ENCODE peak calls at places on chromosome 15, in four cellular contexts. I, D, J and Y are unnamed samples.
A peak's percentile ranks its signal among the peaks of the same experiment; 100 is the strongest.

GRCh38 chr15:79102595-79102994 is 12.0 kb upstream of the RASGRF1 start:
- DNase-seq in D (no peak), I (no peak), J (no peak), Y (no peak)

GRCh38 chr15:50181206-50181982 is 602 bp upstream of the SLC27A2 start:
- DNase-seq in J (no peak), I (no peak), D (no peak), Y (no peak)

GRCh38 chr15:38877471-38877870 is 312.9 kb upstream of the RASGRP1 start:
- DNase-seq in J (no peak), I (no peak), D (no peak), Y (no peak)

GRCh38 chr15:66729339-66729951 is 27.4 kb downstream of the SMAD6 start:
- DNase-seq in J (no peak), D (no peak), I (no peak), Y (no peak)

GRCh38 chr15:56524915-56525314 is 60.0 kb upstream of the MNS1 start:
- DNase-seq in D (no peak), I (no peak), J (no peak), Y (no peak)

GRCh38 chr15:65862682-65863081 is 6.6 kb upstream of the RAB11A start:
- DNase-seq in J (peak; percentile 38), I (peak; percentile 16), D (peak; percentile 50), Y (peak; percentile 73)

GRCh38 chr15:80072285-80072684 is 12.8 kb downstream of the ZFAND6 start:
- DNase-seq in I (no peak), J (peak; percentile 68), D (peak; percentile 60), Y (no peak)

GRCh38 chr15:55507567-55507966 is 467 bp downstream of the DNAAF4 start:
- DNase-seq in J (no peak), I (no peak), D (no peak), Y (no peak)

GRCh38 chr15:53473435-53473834 is 286.0 kb downstream of the WDR72 start:
- DNase-seq in D (no peak), J (no peak), I (no peak), Y (no peak)

GRCh38 chr15:89116404-89116803 is 28.1 kb downstream of the ABHD2 start:
- DNase-seq in I (no peak), D (no peak), J (no peak), Y (no peak)

GRCh38 chr15:29471757-29472156 is 202.1 kb upstream of the NSMCE3 start:
- DNase-seq in J (no peak), I (no peak), D (no peak), Y (no peak)

GRCh38 chr15:67998599-67999122 is 55.5 kb upstream of the PIAS1 start:
- DNase-seq in D (no peak), I (no peak), J (no peak), Y (no peak)

GRCh38 chr15:73858062-73858461 is 15.3 kb upstream of the TBC1D21 start:
- DNase-seq in I (no peak), D (no peak), J (no peak), Y (no peak)

GRCh38 chr15:40081691-40082194 is 26.9 kb downstream of the BMF start:
- DNase-seq in J (peak; percentile 84), D (no peak), I (no peak), Y (no peak)

GRCh38 chr15:77034620-77035467 is 36.1 kb downstream of the TSPAN3 start:
- DNase-seq in J (no peak), D (no peak), I (no peak), Y (no peak)

GRCh38 chr15:74392402-74392876 is 25.0 kb upstream of the CYP11A1 start:
- DNase-seq in D (no peak), I (no peak), J (no peak), Y (no peak)

GRCh38 chr15:69164807-69165636 is 4.6 kb downstream of the GLCE start:
- DNase-seq in I (no peak), D (no peak), J (no peak), Y (no peak)

GRCh38 chr15:52427804-52428203 is 100.9 kb downstream of the MYO5A start:
- DNase-seq in D (no peak), I (no peak), J (no peak), Y (no peak)

GRCh38 chr15:63276342-63277043 is 912 bp upstream of the APH1B start:
- DNase-seq in I (no peak), D (no peak), J (no peak), Y (no peak)